ENCODE peak calls at places on chromosomes 6 and 20, in four cellular contexts. O is stomach, D is WERI-Rb-1, K is endodermal cell. E is an unnamed sample.

GRCh38 chr6:37971711-37972410 is 152.3 kb downstream of the ZFAND3 start:
- DNase-seq in D (no peak), K (no peak), O (no peak), E (no peak)

GRCh38 chr20:53871541-53871940 is 198.9 kb downstream of the BCAS1 start:
- DNase-seq in O (no peak), K (no peak), D (no peak), E (no peak)

GRCh38 chr20:58026361-58026760 is 202.1 kb downstream of the ANKRD60 start:
- DNase-seq in O (no peak), D (no peak), K (no peak), E (no peak)

GRCh38 chr6:109477725-109478124 is 5.3 kb downstream of the ZBTB24 start:
- DNase-seq in D (no peak), K (no peak), O (no peak), E (no peak)

GRCh38 chr6:63793727-63794126 is 158.1 kb downstream of the PHF3 start:
- DNase-seq in D (no peak), O (no peak), K (no peak), E (no peak)

GRCh38 chr6:50965495-50965894 is 146.8 kb downstream of the TFAP2B start:
- DNase-seq in O (no peak), D (no peak), K (no peak), E (no peak)

GRCh38 chr6:150196942-150197745 is 54.3 kb downstream of the PPP1R14C start:
- DNase-seq in D (no peak), O (no peak), K (no peak), E (no peak)

GRCh38 chr6:34671801-34672656 is 24.5 kb downstream of the ILRUN start:
- DNase-seq in D (no peak), K (no peak), O (no peak), E (no peak)

GRCh38 chr6:143405381-143406154 is 44.9 kb downstream of the ADAT2 start:
- DNase-seq in D (no peak), K (no peak), O (no peak), E (no peak)

DNA sequence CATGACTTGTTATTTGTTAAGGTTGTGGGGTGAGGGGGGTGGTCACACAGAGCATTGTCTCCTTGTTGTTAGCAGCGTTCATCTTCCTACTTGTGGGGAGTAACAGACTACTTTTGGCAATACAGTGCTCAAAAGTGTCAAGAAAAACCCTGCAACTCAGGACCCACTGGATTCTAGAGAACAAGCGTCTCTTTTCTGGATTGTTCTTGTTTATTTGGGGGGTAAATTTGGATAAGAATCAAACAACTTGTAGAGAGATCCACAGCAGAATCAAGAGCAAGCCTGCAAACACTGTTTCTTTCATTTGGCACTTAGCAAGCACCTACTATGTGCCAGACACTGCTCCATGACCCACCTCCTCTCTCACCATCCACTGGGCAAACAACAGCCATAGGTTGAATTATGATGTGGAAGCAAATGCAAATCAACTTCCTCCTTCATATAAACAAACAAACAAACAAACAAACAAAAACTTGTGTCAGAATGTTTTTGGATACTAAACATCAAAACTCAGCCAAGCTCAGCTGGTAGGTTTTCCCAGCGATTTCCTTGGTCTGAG is 4.0 kb upstream of the NR2E1 start:
- DNase-seq in D (no peak), O (no peak), K (no peak), E (no peak)
- H3K27me3 ChIP-seq in D (peaks cover 8% of the 10 kb centered on the region), O (peaks cover 100% of the 10 kb centered on the region), K (peaks cover 100% of the 10 kb centered on the region), E (peaks cover 100% of the 10 kb centered on the region)

DNA sequence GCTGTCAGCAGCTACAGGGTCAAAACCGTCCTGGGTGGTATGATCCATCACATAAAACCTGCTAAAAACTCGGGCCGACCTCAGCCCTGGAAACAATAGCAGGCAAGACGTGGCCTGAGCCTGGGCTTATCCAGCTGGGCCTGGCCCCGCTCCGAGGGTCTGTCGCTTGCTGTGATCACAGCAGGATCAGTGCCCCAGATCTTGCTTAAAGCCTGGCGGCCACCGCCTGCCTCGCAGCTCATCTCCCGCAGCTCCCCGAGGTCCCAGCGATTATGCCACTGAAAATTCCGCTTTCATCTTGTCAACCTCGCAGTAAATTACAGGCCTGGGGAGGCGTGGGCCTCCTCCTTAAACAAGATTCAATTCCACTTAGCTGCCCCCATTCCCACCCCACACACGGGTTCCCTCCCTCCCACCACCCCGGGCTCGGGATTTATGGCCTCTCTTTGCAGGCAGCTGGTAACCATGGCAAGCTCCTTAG is 40.1 kb downstream of the CDH22 start:
- DNase-seq in D (peak; percentile 93), O (no peak), K (peak; percentile 85), E (peak; percentile 72)
- H3K27me3 ChIP-seq in D (no peaks in the 10 kb centered on the region), O (peaks cover 80% of the 10 kb centered on the region), K (no peaks in the 10 kb centered on the region), E (no peaks in the 10 kb centered on the region)

GRCh38 chr6:10407674-10408054 is 7.2 kb downstream of the TFAP2A start:
- DNase-seq in K (no peak), D (no peak), O (no peak), E (no peak)
- H3K27me3 ChIP-seq in K (peaks cover 88% of the 10 kb centered on the region), D (peaks cover 20% of the 10 kb centered on the region), O (peaks cover 98% of the 10 kb centered on the region), E (peaks cover 83% of the 10 kb centered on the region)

GRCh38 chr20:23046431-23046830 is 3.0 kb downstream of the THBD start:
- DNase-seq in K (no peak), D (no peak), O (no peak), E (no peak)
- H3K27me3 ChIP-seq in K (peaks cover 46% of the 10 kb centered on the region), D (peaks cover 98% of the 10 kb centered on the region), O (peaks cover 60% of the 10 kb centered on the region), E (peaks cover 44% of the 10 kb centered on the region)

GRCh38 chr6:3140201-3140600 is 17.1 kb downstream of the TUBB2A start:
- DNase-seq in K (no peak), D (no peak), O (no peak), E (no peak)

GRCh38 chr6:3137057-3137777 is 18.7 kb downstream of the BPHL start:
- DNase-seq in D (no peak), K (no peak), O (no peak), E (no peak)

GRCh38 chr6:3136361-3136760 is 17.9 kb downstream of the BPHL start:
- DNase-seq in O (no peak), K (no peak), D (no peak), E (no peak)

GRCh38 chr6:3139090-3139903 is 18.0 kb downstream of the TUBB2A start:
- DNase-seq in D (no peak), O (peak; percentile 64), K (no peak), E (no peak)

DNA sequence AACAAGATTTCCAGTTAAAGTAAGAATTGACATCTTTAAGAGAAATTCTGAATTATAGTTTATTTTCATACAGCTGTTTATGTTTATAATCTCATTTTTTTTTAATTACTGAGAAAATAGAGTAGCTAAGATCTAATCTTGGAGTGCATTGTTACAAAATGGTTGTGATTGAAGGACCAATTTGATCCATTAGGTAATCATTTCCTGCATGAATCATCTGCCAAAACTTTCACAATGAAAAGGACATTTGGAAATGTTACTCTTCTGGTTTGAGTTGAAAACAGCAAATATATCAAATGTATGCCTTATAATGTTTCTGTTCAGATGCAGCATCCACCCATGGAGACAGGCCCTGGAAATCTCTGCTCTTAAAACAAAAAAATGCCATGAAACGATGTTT is 19.0 kb downstream of the TUBB2A start:
- DNase-seq in D (no peak), K (no peak), O (no peak), E (no peak)
- H3K27me3 ChIP-seq in D (no peaks in the 10 kb centered on the region), K (no peaks in the 10 kb centered on the region), O (no peaks in the 10 kb centered on the region), E (no peaks in the 10 kb centered on the region)

DNA sequence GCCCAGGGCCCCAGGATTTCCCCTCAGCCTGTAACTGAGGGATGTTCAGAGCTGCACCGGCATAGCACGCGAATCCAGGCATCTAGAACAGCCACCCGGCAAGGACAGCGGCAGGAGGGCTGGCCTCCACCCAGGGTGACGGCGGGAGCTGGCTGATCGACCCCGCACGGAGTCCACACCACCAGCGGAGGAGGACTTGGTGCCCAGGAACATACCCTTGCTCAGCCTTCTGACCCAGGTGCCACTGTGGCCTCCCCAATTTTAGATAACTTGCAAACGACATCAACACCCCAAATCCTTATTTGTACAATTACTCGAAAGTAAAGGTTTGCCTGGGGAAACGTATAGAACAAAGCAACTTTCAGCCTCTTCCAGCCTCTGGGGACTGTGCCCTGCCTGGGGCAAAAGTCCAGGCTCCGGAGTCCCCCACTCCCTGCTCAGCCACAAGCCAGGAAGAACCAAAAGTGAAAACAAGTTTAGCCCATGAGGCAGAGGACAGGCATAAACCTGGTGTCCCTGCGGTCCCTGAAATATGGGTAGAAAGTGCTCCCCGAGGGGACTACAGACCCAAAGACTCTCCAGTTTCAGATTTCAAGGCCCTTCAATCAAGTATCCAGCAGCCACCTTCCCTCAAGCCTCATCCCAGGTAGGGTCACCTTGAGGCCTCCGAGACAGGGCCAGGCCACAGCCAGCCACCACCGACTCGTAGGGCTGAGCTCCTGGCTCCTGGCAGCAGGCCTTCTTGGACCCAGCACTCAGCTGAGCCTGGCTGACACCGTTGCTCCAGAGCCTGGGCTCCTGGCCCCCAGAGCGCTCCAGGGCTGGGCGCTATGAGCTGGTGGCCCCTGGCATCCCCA is 3.2 kb downstream of the GATA5 start:
- DNase-seq in K (no peak), O (peak; percentile 53), D (no peak), E (no peak)
- H3K27me3 ChIP-seq in K (peaks cover 45% of the 10 kb centered on the region), O (peaks cover 90% of the 10 kb centered on the region), D (no peaks in the 10 kb centered on the region), E (peaks cover 40% of the 10 kb centered on the region)

DNA sequence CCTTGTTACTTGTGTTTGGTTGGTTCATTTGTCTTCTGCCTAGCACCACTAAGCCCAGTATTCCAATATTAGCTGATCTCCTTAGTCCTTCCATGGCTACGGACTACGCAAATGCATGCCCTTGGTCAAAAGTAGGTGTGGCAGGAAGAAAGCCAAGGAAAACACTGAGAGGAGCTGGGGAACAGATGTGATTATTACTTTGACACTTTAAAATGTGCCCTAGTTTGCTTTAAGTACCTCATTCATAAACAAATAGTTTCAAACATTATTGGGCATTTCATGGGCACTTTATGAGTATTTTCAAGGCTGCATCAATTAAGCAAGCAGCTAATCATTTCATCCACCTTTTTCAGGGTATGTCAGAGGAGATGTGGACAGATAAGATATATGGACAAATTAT is 60.1 kb upstream of the HDDC2 start:
- DNase-seq in D (no peak), O (no peak), K (no peak), E (no peak)
- H3K27me3 ChIP-seq in D (no peaks in the 10 kb centered on the region), O (peaks cover 43% of the 10 kb centered on the region), K (no peaks in the 10 kb centered on the region), E (no peaks in the 10 kb centered on the region)

GRCh38 chr6:130164251-130164650 is 58.5 kb downstream of the SAMD3 start:
- DNase-seq in K (no peak), O (no peak), D (no peak), E (no peak)
- H3K27me3 ChIP-seq in K (no peaks in the 10 kb centered on the region), O (peaks cover 6% of the 10 kb centered on the region), D (no peaks in the 10 kb centered on the region), E (no peaks in the 10 kb centered on the region)